ENCODE peak calls at places on chromosomes 11 and 22, in eight cellular contexts. A is adipocyte; V is naive thymus-derived CD4-positive, alpha-beta T cell; U is WERI-Rb-1; P is heart right ventricle; J is IMR-90; S is Peyer's patch; D is uterus. O is an unnamed sample.

GRCh38 chr11:45997599-45997998 is 75.1 kb downstream of the LARGE2 start:
- DNase-seq in A (no peak), V (no peak), U (no peak), P (no peak), J (no peak), S (no peak), D (no peak), O (no peak)

GRCh38 chr11:128688031-128688713 is 5.7 kb upstream of the FLI1 start:
- DNase-seq in A (no peak), V (no peak), U (no peak), P (no peak), J (no peak), S (peak; percentile 39), D (no peak), O (no peak)

GRCh38 chr22:38724926-38725571 is 19.3 kb downstream of the GTPBP1 start:
- DNase-seq in A (peak; percentile 44), V (no peak), U (no peak), P (no peak), J (peak; percentile 41), S (no peak), D (no peak), O (no peak)

GRCh38 chr11:113615098-113615497 is 91.0 kb downstream of the TMPRSS5 start:
- DNase-seq in A (no peak), V (no peak), U (no peak), P (no peak), J (no peak), S (no peak), D (no peak), O (no peak)

GRCh38 chr11:34358258-34358665 is 452 bp upstream of the ABTB2 start:
- DNase-seq in A (peak; percentile 67), V (peak; percentile 37), U (peak; percentile 80), P (peak; percentile 55), J (peak; percentile 24), S (no peak), D (peak; percentile 80), O (peak; percentile 54)

GRCh38 chr22:28893810-28894209 is 10.4 kb downstream of the ZNRF3 start:
- DNase-seq in A (no peak), V (no peak), U (no peak), P (no peak), J (no peak), S (no peak), D (no peak), O (no peak)

GRCh38 chr11:17382046-17382728 is 6.3 kb downstream of the KCNJ11 start:
- DNase-seq in A (no peak), V (no peak), U (no peak), P (no peak), J (peak; percentile 33), S (no peak), D (no peak), O (peak; percentile 9)

GRCh38 chr11:19727246-19727645 is 14.6 kb downstream of the NAV2 start:
- DNase-seq in A (peak; percentile 74), V (no peak), U (no peak), P (no peak), J (peak; percentile 80), S (no peak), D (peak; percentile 52), O (no peak)

GRCh38 chr22:27775087-27775697 is 26.4 kb downstream of the MN1 start:
- DNase-seq in A (peak; percentile 53), V (no peak), U (no peak), P (no peak), J (peak; percentile 7), S (no peak), D (no peak), O (no peak)

GRCh38 chr11:118763038-118763437 is 27.9 kb downstream of the DDX6 start:
- DNase-seq in A (no peak), V (no peak), U (no peak), P (no peak), J (no peak), S (no peak), D (no peak), O (no peak)

GRCh38 chr11:68052137-68052873 is 13.5 kb downstream of the TCIRG1 start:
- DNase-seq in A (no peak), V (no peak), U (no peak), P (no peak), J (no peak), S (no peak), D (no peak), O (no peak)

GRCh38 chr11:38835986-38836385 is 2237.9 kb upstream of the RAG2 start:
- DNase-seq in A (no peak), V (no peak), U (no peak), P (no peak), J (no peak), S (no peak), D (no peak), O (no peak)

GRCh38 chr22:32996702-32997101 is 61.5 kb downstream of the SYN3 start:
- DNase-seq in A (peak; percentile 71), V (no peak), U (no peak), P (peak; percentile 70), J (no peak), S (no peak), D (peak; percentile 48), O (peak; percentile 79)

GRCh38 chr11:2930705-2931415 is 1.6 kb upstream of the PHLDA2 start:
- DNase-seq in A (no peak), V (no peak), U (peak; percentile 88), P (peak; percentile 67), J (peak; percentile 23), S (peak; percentile 94), D (peak; percentile 44), O (no peak)

GRCh38 chr22:32218470-32218869 is 13.6 kb upstream of the RFPL2 start:
- DNase-seq in A (no peak), V (no peak), U (no peak), P (no peak), J (no peak), S (no peak), D (no peak), O (no peak)

GRCh38 chr22:19151329-19152191 is 1.5 kb upstream of the GSC2 start:
- DNase-seq in A (no peak), V (no peak), U (no peak), P (no peak), J (no peak), S (no peak), D (no peak), O (no peak)

GRCh38 chr11:26849009-26849408 is 127.1 kb upstream of the SLC5A12 start:
- DNase-seq in A (no peak), V (no peak), U (no peak), P (peak; percentile 31), J (no peak), S (no peak), D (peak; percentile 34), O (peak; percentile 28)

GRCh38 chr11:66904981-66905521 is 48.2 kb downstream of the LRFN4 start:
- DNase-seq in A (no peak), V (no peak), U (no peak), P (no peak), J (no peak), S (no peak), D (no peak), O (no peak)

GRCh38 chr22:41367039-41367679 is 14.6 kb upstream of the TEF start:
- DNase-seq in A (peak; percentile 94), V (peak; percentile 31), U (peak; percentile 95), P (peak; percentile 98), J (peak; percentile 96), S (peak; percentile 95), D (peak; percentile 98), O (peak; percentile 90)

DNA sequence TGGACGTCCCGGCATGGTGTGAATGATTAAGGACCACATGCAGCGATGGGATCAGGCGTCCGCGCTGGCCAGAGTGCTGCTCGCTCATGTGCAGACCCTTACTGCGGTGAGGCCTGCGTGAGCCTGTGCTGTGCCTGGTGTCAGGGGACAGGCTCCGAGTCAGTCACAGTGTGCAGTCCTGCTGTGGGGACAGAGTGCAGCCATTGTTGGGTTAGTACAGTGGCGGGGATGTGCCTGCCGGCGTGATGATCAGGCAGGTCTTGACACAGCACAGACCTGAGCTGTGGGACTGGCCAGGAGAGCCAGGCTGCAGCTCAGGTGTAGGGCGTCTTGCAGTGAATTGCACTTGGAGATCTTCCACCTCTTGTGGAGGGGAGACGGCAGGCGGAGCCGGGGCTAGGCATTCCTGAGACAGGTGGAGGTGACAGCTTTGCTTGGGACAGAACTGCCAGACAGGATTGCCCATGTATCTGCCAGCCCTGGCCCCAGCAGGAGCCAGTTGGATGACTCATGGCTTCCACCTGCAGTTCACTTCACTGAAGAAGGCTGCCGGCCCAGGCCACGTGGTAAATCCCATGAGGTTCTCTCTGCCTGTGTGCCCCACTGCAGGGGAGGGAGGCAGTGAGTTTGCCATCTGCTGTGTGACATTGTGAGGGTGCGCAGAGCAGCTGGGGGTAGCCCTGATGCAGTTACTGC is 17.3 kb downstream of the TRMU start:
- DNase-seq in A (no peak), V (no peak), U (peak; percentile 62), P (peak; percentile 64), J (peak; percentile 26), S (peak; percentile 50), D (no peak), O (peak; percentile 88)
- H3K36me3 ChIP-seq in A (peaks cover 81% of the 10 kb centered on the region), V (peaks cover 22% of the 10 kb centered on the region), U (peaks cover 80% of the 10 kb centered on the region), P (peaks cover 4% of the 10 kb centered on the region), J (peaks cover 78% of the 10 kb centered on the region), S (peaks cover 92% of the 10 kb centered on the region), D (no peaks in the 10 kb centered on the region), O (no peaks in the 10 kb centered on the region)

GRCh38 chr11:10763766-10764165 is 12.7 kb downstream of the CTR9 start:
- DNase-seq in A (no peak), V (no peak), U (no peak), P (no peak), J (no peak), S (no peak), D (no peak), O (no peak)
- H3K36me3 ChIP-seq in A (peaks cover 26% of the 10 kb centered on the region), V (peaks cover 20% of the 10 kb centered on the region), U (peaks cover 69% of the 10 kb centered on the region), P (no peaks in the 10 kb centered on the region), J (peaks cover 32% of the 10 kb centered on the region), S (peaks cover 84% of the 10 kb centered on the region), D (no peaks in the 10 kb centered on the region), O (peaks cover 8% of the 10 kb centered on the region)

GRCh38 chr11:64913171-64913727 is 3.8 kb downstream of the ATG2A start:
- DNase-seq in A (no peak), V (no peak), U (no peak), P (no peak), J (no peak), S (no peak), D (no peak), O (no peak)
- H3K36me3 ChIP-seq in A (peaks cover 48% of the 10 kb centered on the region), V (peaks cover 16% of the 10 kb centered on the region), U (peaks cover 46% of the 10 kb centered on the region), P (peaks cover 3% of the 10 kb centered on the region), J (peaks cover 46% of the 10 kb centered on the region), S (peaks cover 61% of the 10 kb centered on the region), D (no peaks in the 10 kb centered on the region), O (peaks cover 63% of the 10 kb centered on the region)

DNA sequence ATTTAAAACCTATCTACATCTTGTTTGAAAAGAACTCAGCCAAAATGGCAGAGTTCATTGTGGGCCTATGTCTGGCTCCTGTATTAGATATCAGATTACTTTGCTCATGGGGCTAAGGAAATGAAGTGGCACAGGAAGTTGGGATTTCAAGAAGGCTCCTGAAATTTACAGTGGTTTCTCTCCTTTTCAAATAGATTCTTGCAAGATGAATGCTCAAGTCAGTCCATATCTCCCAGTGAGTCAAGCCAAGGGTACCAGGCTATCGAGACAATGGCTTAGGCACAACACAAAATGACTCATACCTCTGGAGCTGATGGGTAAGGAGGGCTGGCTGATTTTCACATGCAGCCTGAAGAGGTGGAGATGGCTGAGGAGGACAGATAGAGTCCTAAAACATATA is 24.1 kb upstream of the APOA1 start:
- DNase-seq in A (peak; percentile 13), V (no peak), U (no peak), P (no peak), J (peak; percentile 83), S (no peak), D (no peak), O (no peak)
- H3K36me3 ChIP-seq in A (peaks cover 65% of the 10 kb centered on the region), V (peaks cover 8% of the 10 kb centered on the region), U (peaks cover 58% of the 10 kb centered on the region), P (peaks cover 4% of the 10 kb centered on the region), J (peaks cover 38% of the 10 kb centered on the region), S (peaks cover 84% of the 10 kb centered on the region), D (no peaks in the 10 kb centered on the region), O (no peaks in the 10 kb centered on the region)

GRCh38 chr11:65630215-65630614 is 7.7 kb upstream of the SIPA1 start:
- DNase-seq in A (no peak), V (no peak), U (no peak), P (peak; percentile 63), J (no peak), S (no peak), D (no peak), O (no peak)
- H3K36me3 ChIP-seq in A (peaks cover 77% of the 10 kb centered on the region), V (peaks cover 10% of the 10 kb centered on the region), U (peaks cover 70% of the 10 kb centered on the region), P (peaks cover 26% of the 10 kb centered on the region), J (peaks cover 82% of the 10 kb centered on the region), S (peaks cover 97% of the 10 kb centered on the region), D (no peaks in the 10 kb centered on the region), O (peaks cover 88% of the 10 kb centered on the region)